ENCODE peak calls at places on chromosomes 16 and 17, in eight cellular contexts. Q, D, V, M, O, P, I and U are unnamed samples.

GRCh38 chr16:2483160-2483559 is 8.2 kb downstream of the TBC1D24 start:
- DNase-seq in P (no peak), D (no peak), O (no peak), I (no peak), M (peak; percentile 64), V (no peak), Q (no peak), U (no peak)

GRCh38 chr16:28317040-28317880 is 24.9 kb downstream of the SBK1 start:
- DNase-seq in M (peak; percentile 83), I (peak; percentile 90), P (no peak), O (peak; percentile 79), Q (peak; percentile 56), D (peak; percentile 65), V (peak; percentile 21), U (no peak)

GRCh38 chr17:7686221-7687071 is 844 bp downstream of the TP53 start:
- DNase-seq in I (peak; percentile 91), V (peak; percentile 89), M (peak; percentile 78), O (no peak), Q (peak; percentile 80), D (peak; percentile 76), P (peak; percentile 95), U (peak; percentile 57)

GRCh38 chr17:20965492-20965891 is 77.3 kb downstream of the USP22 start:
- DNase-seq in V (no peak), M (no peak), D (no peak), I (no peak), O (no peak), Q (no peak), P (no peak), U (no peak)

GRCh38 chr16:57366544-57367040 is 5.7 kb upstream of the CX3CL1 start:
- DNase-seq in O (no peak), Q (no peak), D (no peak), M (peak; percentile 32), V (no peak), I (peak; percentile 22), P (no peak), U (no peak)

GRCh38 chr16:57016831-57017230 is 27.5 kb downstream of the NLRC5 start:
- DNase-seq in D (no peak), O (no peak), M (no peak), I (no peak), P (no peak), V (no peak), Q (no peak), U (no peak)

GRCh38 chr16:69567031-69567680 is 1.4 kb downstream of the NFAT5 start:
- DNase-seq in M (no peak), P (no peak), Q (no peak), O (no peak), V (no peak), I (no peak), D (no peak), U (no peak)

GRCh38 chr17:79132271-79133064 is 57.8 kb downstream of the ENGASE start:
- DNase-seq in O (no peak), M (peak; percentile 68), Q (no peak), V (no peak), P (no peak), I (no peak), D (no peak), U (no peak)

GRCh38 chr17:65531508-65532431 is 29.7 kb downstream of the AXIN2 start:
- DNase-seq in M (no peak), I (peak; percentile 64), D (peak; percentile 44), V (no peak), Q (peak; percentile 63), P (no peak), O (no peak), U (no peak)

GRCh38 chr17:29138184-29138955 is 41.8 kb downstream of the MYO18A start:
- DNase-seq in Q (no peak), P (no peak), O (no peak), M (no peak), V (no peak), I (no peak), D (no peak), U (no peak)

GRCh38 chr16:588639-588888 is 1.3 kb upstream of the RAB40C start:
- DNase-seq in V (no peak), I (peak; percentile 92), P (no peak), M (no peak), O (no peak), Q (peak; percentile 64), D (peak; percentile 56), U (no peak)

GRCh38 chr17:27376637-27377547 is 79.4 kb upstream of the KSR1 start:
- DNase-seq in I (no peak), M (no peak), P (no peak), D (no peak), Q (no peak), V (peak; percentile 23), O (no peak), U (no peak)

GRCh38 chr16:2745116-2745890 is 7.1 kb upstream of the SRRM2 start:
- DNase-seq in V (no peak), Q (no peak), P (no peak), D (no peak), M (no peak), I (peak; percentile 57), O (no peak), U (no peak)

GRCh38 chr16:59210955-59211541 is 476.9 kb upstream of the GOT2 start:
- DNase-seq in M (no peak), I (no peak), Q (no peak), V (no peak), O (no peak), D (no peak), P (no peak), U (no peak)

GRCh38 chr16:87628940-87629339 is 26.6 kb downstream of the JPH3 start:
- DNase-seq in I (no peak), M (no peak), O (peak; percentile 66), D (no peak), Q (no peak), V (no peak), P (no peak), U (no peak)

GRCh38 chr16:84887207-84887606 is 67.4 kb downstream of the CRISPLD2 start:
- DNase-seq in V (no peak), I (no peak), Q (no peak), M (no peak), D (no peak), P (no peak), O (no peak), U (no peak)

GRCh38 chr17:78748048-78748729 is 33.9 kb downstream of the CYTH1 start:
- DNase-seq in I (no peak), V (no peak), O (no peak), P (no peak), M (no peak), Q (peak; percentile 46), D (no peak), U (no peak)

GRCh38 chr17:63419949-63420867 is 25.9 kb downstream of the CYB561 start:
- DNase-seq in Q (no peak), V (no peak), D (no peak), O (no peak), P (no peak), M (no peak), I (no peak), U (no peak)
- TF ChIP-seq POLR2AphosphoS5 in Q (no peak), V (no peak), D (no peak), O (no peak), P (no peak), M (peak; percentile 23), I (no peak), U (no peak)

GRCh38 chr16:67933805-67934204 is 2.1 kb upstream of the CTRL start:
- DNase-seq in I (no peak), O (no peak), Q (no peak), M (no peak), P (no peak), D (no peak), V (no peak), U (no peak)
- TF ChIP-seq POLR2AphosphoS5 in I (peak; percentile 37), O (no peak), Q (no peak), M (no peak), P (no peak), D (no peak), V (no peak), U (no peak)

DNA sequence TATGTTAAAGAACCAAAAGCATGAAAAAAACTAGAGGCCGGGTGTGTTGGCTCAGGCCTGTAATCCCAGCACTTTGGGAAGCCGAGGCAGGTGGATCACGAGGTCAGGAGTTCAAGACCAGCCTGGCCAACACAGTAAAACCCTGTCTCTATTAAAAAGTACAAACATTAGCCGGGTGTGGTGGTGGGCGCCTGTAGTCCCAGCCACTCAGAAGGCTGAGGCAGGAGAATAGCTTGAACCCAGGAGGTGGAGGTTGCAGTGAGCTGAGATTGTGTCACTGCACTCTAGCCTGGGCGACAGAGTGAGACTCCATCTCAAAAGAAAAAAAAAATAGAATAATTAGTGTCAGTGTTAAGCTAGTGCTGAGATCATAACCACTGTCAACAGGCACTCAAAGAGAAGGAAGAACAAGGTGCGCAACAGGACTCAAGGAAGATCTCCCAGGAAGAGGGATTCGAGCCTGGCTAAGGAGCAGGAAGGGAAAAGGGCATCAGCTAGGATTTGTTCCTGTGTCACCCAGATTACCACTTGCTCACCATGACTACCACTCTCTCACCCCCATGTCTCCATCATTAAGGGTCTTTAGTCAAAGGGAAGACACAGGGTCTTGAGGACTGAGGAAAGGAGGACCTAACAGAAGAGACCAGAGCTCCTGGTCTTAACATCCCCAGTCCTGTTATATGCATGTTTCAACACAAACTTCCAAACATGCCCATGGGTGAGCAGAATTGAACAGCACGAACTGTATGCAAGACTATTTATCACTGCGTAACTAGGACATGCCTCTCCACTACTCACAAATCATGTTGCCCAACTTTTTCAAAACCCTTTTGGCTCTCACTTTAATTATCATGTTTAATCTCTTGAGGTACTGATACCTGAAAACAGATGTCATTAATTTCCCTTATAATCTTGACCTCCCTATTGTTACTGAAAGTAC is 88.3 kb upstream of the PLEKHM1 start:
- DNase-seq in M (no peak), D (no peak), V (no peak), P (no peak), Q (no peak), I (no peak), O (no peak), U (no peak)
- TF ChIP-seq POLR2AphosphoS5 in M (no peak), D (no peak), V (no peak), P (no peak), Q (no peak), I (no peak), O (no peak), U (no peak)

DNA sequence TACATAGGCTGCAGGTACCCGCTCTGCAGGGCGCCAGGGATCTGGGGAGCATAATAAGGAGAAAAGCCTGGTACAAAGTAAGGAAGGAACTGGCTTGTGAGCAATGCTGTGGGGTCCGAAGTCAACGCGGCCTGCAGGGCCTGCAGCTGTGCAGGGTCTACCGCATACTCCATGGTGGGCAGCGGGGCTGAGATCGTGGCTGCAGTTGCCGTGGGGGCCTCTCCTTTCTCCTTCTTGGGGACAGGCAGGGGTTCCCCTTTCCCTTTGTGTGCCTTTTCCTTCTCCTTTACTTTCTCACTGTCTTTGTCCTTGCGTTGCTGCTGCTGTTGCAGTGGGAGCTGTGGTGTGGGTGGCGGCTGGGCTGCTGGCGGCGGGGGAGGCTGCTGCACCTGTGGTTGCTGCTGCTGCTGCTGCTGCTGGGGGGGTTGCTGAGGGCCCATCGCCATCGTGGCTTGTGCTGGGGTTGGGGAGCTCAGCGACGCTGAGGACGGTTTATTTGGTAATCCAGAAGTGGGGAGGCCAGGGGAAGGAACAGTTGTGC is 259.6 kb downstream of the ZFHX3 start:
- DNase-seq in D (no peak), O (no peak), Q (no peak), P (peak; percentile 78), V (no peak), I (no peak), M (peak; percentile 72), U (no peak)
- TF ChIP-seq POLR2AphosphoS5 in D (no peak), O (no peak), Q (no peak), P (no peak), V (no peak), I (no peak), M (no peak), U (no peak)